ENCODE peak calls at places on chromosome 18, in six cellular contexts. X, I, O, A, V and H are unnamed samples.
A peak's percentile ranks its signal among the peaks of the same experiment; 100 is the strongest.

GRCh38 chr18:39058386-39059000 is 1492.9 kb upstream of the CELF4 start:
- DNase-seq in O (no peak), A (no peak), X (no peak), I (no peak), V (no peak), H (no peak)

GRCh38 chr18:75554112-75554511 is 126.6 kb upstream of the SMIM21 start:
- DNase-seq in I (no peak), A (no peak), V (no peak), O (no peak), X (no peak), H (no peak)

GRCh38 chr18:7617738-7618422 is 50.8 kb downstream of the PTPRM start:
- DNase-seq in O (no peak), X (no peak), V (no peak), I (no peak), A (peak; percentile 30), H (no peak)

GRCh38 chr18:75036941-75037516 is 171.9 kb downstream of the PTGR3 start:
- DNase-seq in A (no peak), I (no peak), V (no peak), O (no peak), X (no peak), H (no peak)

GRCh38 chr18:53070706-53071105 is 730.7 kb downstream of the DCC start:
- DNase-seq in O (no peak), X (no peak), A (no peak), V (no peak), I (no peak), H (no peak)

GRCh38 chr18:27778441-27778840 is 398.5 kb downstream of the CDH2 start:
- DNase-seq in X (no peak), A (no peak), O (no peak), I (no peak), V (no peak), H (no peak)

GRCh38 chr18:10476430-10476829 is 22.0 kb downstream of the APCDD1 start:
- DNase-seq in I (no peak), A (no peak), V (no peak), X (no peak), O (no peak), H (no peak)

GRCh38 chr18:27967938-27968803 is 208.8 kb downstream of the CDH2 start:
- DNase-seq in I (no peak), X (no peak), O (no peak), V (no peak), A (no peak), H (no peak)

GRCh38 chr18:73688851-73689659 is 458.6 kb downstream of the FBXO15 start:
- DNase-seq in X (no peak), I (no peak), V (no peak), O (no peak), A (no peak), H (no peak)

GRCh38 chr18:13070460-13070859 is 79.3 kb downstream of the CEP192 start:
- DNase-seq in A (no peak), I (no peak), V (no peak), O (peak; percentile 25), X (no peak), H (no peak)

GRCh38 chr18:68114989-68115388 is 598.5 kb upstream of the DSEL start:
- DNase-seq in V (no peak), X (no peak), O (no peak), I (no peak), A (no peak), H (no peak)

GRCh38 chr18:59021500-59021899 is 118.2 kb upstream of the SEC11C start:
- DNase-seq in I (peak; percentile 50), O (peak; percentile 45), X (no peak), A (no peak), V (no peak), H (no peak)

GRCh38 chr18:45793295-45793965 is 32.0 kb upstream of the SIGLEC15 start:
- DNase-seq in I (no peak), A (no peak), X (peak; percentile 71), O (no peak), V (no peak), H (no peak)

GRCh38 chr18:74921057-74921820 is 287.7 kb downstream of the PTGR3 start:
- DNase-seq in V (no peak), X (no peak), O (no peak), I (no peak), A (no peak), H (no peak)

GRCh38 chr18:31512203-31512764 is 14.3 kb downstream of the DSG2 start:
- DNase-seq in I (no peak), O (no peak), A (no peak), X (no peak), V (no peak), H (no peak)

GRCh38 chr18:80065705-80066104 is 31.5 kb downstream of the RBFA start:
- DNase-seq in O (no peak), I (no peak), A (no peak), X (no peak), V (no peak), H (no peak)

GRCh38 chr18:5455644-5456043 is 88.2 kb downstream of the EPB41L3 start:
- DNase-seq in O (no peak), I (no peak), X (no peak), V (no peak), A (no peak), H (no peak)

GRCh38 chr18:63947051-63947790 is 1.9 kb upstream of the HMSD start:
- DNase-seq in A (no peak), X (no peak), I (no peak), V (no peak), O (no peak), H (no peak)

GRCh38 chr18:44731160-44731865 is 50.6 kb downstream of the SETBP1 start:
- DNase-seq in X (no peak), V (no peak), I (no peak), O (no peak), A (no peak), H (no peak)

GRCh38 chr18:50427896-50428295 is 53.0 kb downstream of the SKA1 start:
- DNase-seq in O (no peak), A (no peak), I (no peak), X (no peak), V (no peak), H (no peak)

GRCh38 chr18:51020536-51020935 is 9.5 kb upstream of the SMAD4 start:
- DNase-seq in O (no peak), X (no peak), V (no peak), I (no peak), A (no peak), H (no peak)

DNA sequence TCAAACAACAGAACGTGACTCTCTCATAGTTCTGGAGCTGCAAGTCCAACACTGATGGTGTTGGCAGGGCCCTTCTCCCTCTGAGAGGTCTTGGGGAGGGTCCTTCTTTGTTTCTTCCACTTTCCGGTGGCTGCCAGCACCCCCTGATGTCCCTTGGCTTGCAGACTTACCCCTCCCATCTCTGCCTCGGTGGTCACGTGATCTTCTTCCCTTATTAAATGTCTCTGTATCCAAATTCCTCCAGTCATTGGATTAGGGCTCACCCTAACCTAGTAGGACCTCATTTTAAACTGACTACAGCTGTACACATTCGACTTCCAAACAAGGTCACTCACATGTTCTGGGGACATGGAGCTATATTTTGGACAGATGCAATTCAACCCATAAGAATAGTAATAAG is 780.6 kb upstream of the SALL3 start:
- DNase-seq in I (no peak), A (no peak), V (no peak), O (no peak), X (no peak), H (no peak)
- H3K9me3 ChIP-seq in I (no peaks in the 10 kb centered on the region), A (no peaks in the 10 kb centered on the region), V (no peaks in the 10 kb centered on the region), O (no peaks in the 10 kb centered on the region), X (no peaks in the 10 kb centered on the region), H (no peaks in the 10 kb centered on the region)

DNA sequence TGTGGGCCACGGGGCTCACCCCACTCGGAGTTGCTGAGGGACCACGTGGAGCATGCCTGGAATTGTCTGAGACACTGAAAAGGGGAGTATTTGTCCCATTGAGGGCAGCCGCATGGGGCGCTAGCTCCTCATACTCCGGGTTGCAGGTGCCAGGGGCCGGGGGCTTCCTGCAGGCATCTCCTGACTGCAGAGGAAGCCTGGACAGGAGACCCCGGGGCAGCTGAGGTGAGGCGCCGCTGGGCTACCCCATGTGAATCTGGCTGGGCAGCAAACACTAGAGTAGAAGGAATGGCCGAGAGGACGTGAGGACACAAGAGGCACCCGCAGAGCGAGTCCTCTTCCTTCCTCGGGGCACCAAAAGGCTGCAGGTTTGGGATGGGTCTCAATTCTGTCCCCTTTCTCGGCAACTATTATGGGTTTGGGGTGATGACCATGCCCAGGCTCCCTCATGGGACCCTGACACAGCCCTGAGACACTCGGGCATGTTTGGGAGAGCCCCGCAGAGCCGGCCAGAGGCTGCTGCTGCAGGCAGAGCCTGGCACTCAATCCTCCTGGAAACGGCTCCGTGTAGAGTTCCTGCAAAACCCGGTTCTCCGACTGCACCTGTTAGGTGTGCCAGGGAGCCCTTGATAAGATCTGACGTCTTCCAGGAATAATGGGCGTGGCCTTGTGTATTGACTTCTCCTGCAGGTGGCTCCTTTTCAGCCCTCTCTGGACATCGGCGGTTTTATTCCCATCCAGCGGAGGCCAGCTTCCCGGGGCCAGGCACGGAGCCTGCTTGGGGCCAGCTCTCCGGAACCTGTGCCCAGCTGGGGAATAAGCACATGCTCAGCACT is 77.0 kb downstream of the CTIF start:
- DNase-seq in X (no peak), I (no peak), O (no peak), A (peak; percentile 70), V (no peak), H (peak; percentile 58)
- H3K4me3 ChIP-seq in X (no peak overlapping the region), I (no peak overlapping the region), O (no peak overlapping the region), A (no peak overlapping the region), V (no peak overlapping the region), H (no peak overlapping the region)

GRCh38 chr18:57831597-57832377 is 28.7 kb upstream of the ATP8B1 start:
- DNase-seq in V (no peak), A (no peak), X (no peak), I (no peak), O (no peak), H (no peak)

GRCh38 chr18:57827646-57828045 is 24.5 kb upstream of the ATP8B1 start:
- DNase-seq in V (no peak), I (no peak), A (no peak), X (no peak), O (no peak), H (no peak)

GRCh38 chr18:57826252-57826651 is 23.1 kb upstream of the ATP8B1 start:
- DNase-seq in I (no peak), A (no peak), X (no peak), O (no peak), V (no peak), H (no peak)
- H3K4me1 ChIP-seq in I (no peaks in the 10 kb centered on the region), A (no peaks in the 10 kb centered on the region), X (no peaks in the 10 kb centered on the region), O (no peaks in the 10 kb centered on the region), V (no peaks in the 10 kb centered on the region), H (no peaks in the 10 kb centered on the region)

GRCh38 chr18:78494204-78494603 is 485.4 kb upstream of the SALL3 start:
- DNase-seq in O (no peak), I (no peak), V (no peak), X (no peak), A (no peak), H (no peak)

GRCh38 chr18:78496095-78496494 is 483.5 kb upstream of the SALL3 start:
- DNase-seq in A (no peak), X (no peak), O (peak; percentile 24), V (no peak), I (no peak), H (no peak)

GRCh38 chr18:78497641-78498040 is 482.0 kb upstream of the SALL3 start:
- DNase-seq in I (no peak), V (no peak), X (no peak), A (no peak), O (no peak), H (no peak)

GRCh38 chr18:78494686-78495085 is 484.9 kb upstream of the SALL3 start:
- DNase-seq in X (no peak), V (no peak), A (no peak), O (no peak), I (no peak), H (no peak)

DNA sequence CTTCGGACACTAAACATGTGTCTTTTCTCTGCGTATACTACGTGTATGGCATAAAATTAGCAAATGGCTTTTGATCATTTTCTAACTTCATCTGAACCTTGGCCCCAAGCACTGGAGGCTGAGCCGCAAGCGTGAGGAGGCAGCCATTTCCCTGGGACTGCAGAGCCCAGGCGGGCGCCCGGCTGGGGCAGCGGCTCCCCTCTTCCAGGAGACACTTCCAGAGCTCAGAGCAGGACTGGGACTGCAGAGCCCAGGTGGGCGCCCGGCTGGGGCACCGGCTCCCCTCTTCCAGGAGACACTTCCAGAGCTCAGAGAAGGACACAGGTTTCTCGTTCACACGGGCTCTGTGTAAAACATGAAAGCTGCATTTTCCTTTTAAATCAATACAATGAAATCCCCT is 484.1 kb upstream of the SALL3 start:
- DNase-seq in O (no peak), A (no peak), V (no peak), I (no peak), X (no peak), H (no peak)
- H3K9me3 ChIP-seq in O (peaks cover 16% of the 10 kb centered on the region), A (no peaks in the 10 kb centered on the region), V (no peaks in the 10 kb centered on the region), I (no peaks in the 10 kb centered on the region), X (no peaks in the 10 kb centered on the region), H (no peaks in the 10 kb centered on the region)